ENCODE peak calls at places on chromosomes 16 and 17, in six cellular contexts. One of them, this sample, is unnamed.

GRCh38 chr17:42586514-42587230 is 9.1 kb upstream of the PSMC3IP start:
- DNase-seq in AG09309: no peak
- DNase-seq in GM12878: no peak
- DNase-seq in mesothelial cell of epicardium: no peak
- DNase-seq in right lobe of liver: no peak
- DNase-seq in HFFc6: no peak
- DNase-seq in this sample: no peak

GRCh38 chr17:57377094-57377493 is 120.8 kb downstream of the MSI2 start:
- DNase-seq in right lobe of liver: peak
- DNase-seq in mesothelial cell of epicardium: no peak
- DNase-seq in HFFc6: no peak
- DNase-seq in GM12878: no peak
- DNase-seq in AG09309: no peak
- DNase-seq in this sample: no peak

GRCh38 chr17:57918017-57918895 is 37.0 kb downstream of the CUEDC1 start:
- DNase-seq in GM12878: no peak
- DNase-seq in mesothelial cell of epicardium: no peak
- DNase-seq in AG09309: no peak
- DNase-seq in right lobe of liver: no peak
- DNase-seq in HFFc6: peak
- DNase-seq in this sample: no peak

GRCh38 chr16:88681709-88682451 is 4.4 kb downstream of the SNAI3 start:
- DNase-seq in AG09309: no peak
- DNase-seq in mesothelial cell of epicardium: no peak
- DNase-seq in GM12878: peak
- DNase-seq in right lobe of liver: peak
- DNase-seq in HFFc6: no peak
- DNase-seq in this sample: no peak

GRCh38 chr16:71676236-71676635 is 48.3 kb downstream of the PHLPP2 start:
- DNase-seq in mesothelial cell of epicardium: no peak
- DNase-seq in right lobe of liver: no peak
- DNase-seq in AG09309: no peak
- DNase-seq in HFFc6: no peak
- DNase-seq in GM12878: no peak
- DNase-seq in this sample: no peak

GRCh38 chr17:61340431-61340830 is 59.2 kb upstream of the TBX2 start:
- DNase-seq in HFFc6: no peak
- DNase-seq in right lobe of liver: no peak
- DNase-seq in AG09309: no peak
- DNase-seq in mesothelial cell of epicardium: no peak
- DNase-seq in GM12878: no peak
- DNase-seq in this sample: no peak

GRCh38 chr17:15342460-15342859 is 1.1 kb upstream of the TEKT3 start:
- DNase-seq in HFFc6: no peak
- DNase-seq in mesothelial cell of epicardium: no peak
- DNase-seq in AG09309: no peak
- DNase-seq in GM12878: no peak
- DNase-seq in right lobe of liver: no peak
- DNase-seq in this sample: no peak

GRCh38 chr16:30370444-30371247 is at the start of gene TBC1D10B:
- DNase-seq in right lobe of liver: peak
- DNase-seq in HFFc6: peak
- DNase-seq in GM12878: peak
- DNase-seq in mesothelial cell of epicardium: peak
- DNase-seq in AG09309: peak
- DNase-seq in this sample: peak

GRCh38 chr17:16929281-16929680 is 42.6 kb downstream of the TNFRSF13B start:
- DNase-seq in HFFc6: no peak
- DNase-seq in GM12878: no peak
- DNase-seq in right lobe of liver: peak
- DNase-seq in AG09309: no peak
- DNase-seq in mesothelial cell of epicardium: no peak
- DNase-seq in this sample: no peak

DNA sequence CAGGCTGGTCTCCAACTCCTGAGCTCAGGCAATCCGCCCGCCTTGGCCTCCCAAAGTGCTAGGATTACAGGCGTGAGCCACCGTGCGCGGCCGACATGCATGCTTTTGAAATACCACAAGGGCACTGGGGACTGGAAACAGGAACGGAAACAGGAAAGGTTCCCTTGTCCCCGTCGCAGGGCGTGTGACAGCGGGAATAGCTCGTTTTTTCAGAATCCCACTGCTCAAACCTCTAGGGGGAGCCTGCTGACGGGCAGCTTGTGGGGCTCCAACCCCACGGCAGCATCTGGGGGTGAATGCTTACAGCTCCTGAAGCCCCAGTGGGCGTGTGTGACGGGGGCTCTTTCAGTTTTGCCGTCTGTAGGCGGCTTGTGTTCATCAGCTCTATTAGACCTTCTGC is 18.8 kb upstream of the ASGR2 start:
- DNase-seq in mesothelial cell of epicardium: no peak
- DNase-seq in GM12878: peak
- DNase-seq in right lobe of liver: no peak
- DNase-seq in AG09309: no peak
- DNase-seq in HFFc6: no peak
- DNase-seq in this sample: peak
- TF ChIP-seq CTCF in mesothelial cell of epicardium: no peak
- TF ChIP-seq CTCF in GM12878: peak
- TF ChIP-seq CTCF in right lobe of liver: no peak
- TF ChIP-seq CTCF in AG09309: peak
- TF ChIP-seq CTCF in HFFc6: peak
- TF ChIP-seq CTCF in this sample: peak

DNA sequence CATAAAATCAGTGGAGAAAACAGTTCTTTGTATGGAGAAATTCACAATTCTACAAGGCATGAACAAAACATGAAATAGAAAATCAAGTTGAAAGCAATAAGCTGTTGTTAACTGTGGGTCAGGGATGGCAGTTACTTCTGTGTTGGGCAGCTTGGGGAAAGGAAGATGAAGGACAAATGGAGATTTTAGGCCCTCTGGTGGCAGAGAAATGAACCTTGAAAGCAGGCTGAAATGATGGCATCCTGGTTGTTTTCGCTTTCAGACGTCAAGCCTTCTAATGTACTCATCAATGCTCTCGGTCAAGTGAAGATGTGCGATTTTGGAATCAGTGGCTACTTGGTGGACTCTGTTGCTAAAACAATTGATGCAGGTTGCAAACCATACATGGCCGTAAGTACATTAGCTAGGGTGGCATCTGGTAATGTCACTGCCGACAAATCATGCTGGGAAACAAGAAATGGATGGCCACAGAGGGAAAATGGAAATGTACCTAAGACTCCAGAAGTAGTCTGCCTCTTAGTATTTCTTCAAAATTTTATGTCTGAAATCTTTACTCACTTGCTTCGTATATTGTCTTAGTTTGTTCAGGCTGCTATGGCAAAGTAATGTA is 108.9 kb downstream of the MAP2K6 start:
- DNase-seq in AG09309: no peak
- DNase-seq in mesothelial cell of epicardium: no peak
- DNase-seq in HFFc6: peak
- DNase-seq in right lobe of liver: no peak
- DNase-seq in GM12878: peak
- DNase-seq in this sample: no peak
- TF ChIP-seq CTCF in AG09309: peak
- TF ChIP-seq CTCF in mesothelial cell of epicardium: peak
- TF ChIP-seq CTCF in HFFc6: peak
- TF ChIP-seq CTCF in right lobe of liver: peak
- TF ChIP-seq CTCF in GM12878: peak
- TF ChIP-seq CTCF in this sample: peak

GRCh38 chr16:57635266-57636097 is 7.1 kb downstream of the ADGRG1 start:
- DNase-seq in mesothelial cell of epicardium: no peak
- DNase-seq in GM12878: no peak
- DNase-seq in HFFc6: no peak
- DNase-seq in AG09309: no peak
- DNase-seq in right lobe of liver: peak
- DNase-seq in this sample: no peak
- TF ChIP-seq CTCF in mesothelial cell of epicardium: no peak
- TF ChIP-seq CTCF in GM12878: no peak
- TF ChIP-seq CTCF in HFFc6: no peak
- TF ChIP-seq CTCF in AG09309: no peak
- TF ChIP-seq CTCF in right lobe of liver: no peak
- TF ChIP-seq CTCF in this sample: no peak

DNA sequence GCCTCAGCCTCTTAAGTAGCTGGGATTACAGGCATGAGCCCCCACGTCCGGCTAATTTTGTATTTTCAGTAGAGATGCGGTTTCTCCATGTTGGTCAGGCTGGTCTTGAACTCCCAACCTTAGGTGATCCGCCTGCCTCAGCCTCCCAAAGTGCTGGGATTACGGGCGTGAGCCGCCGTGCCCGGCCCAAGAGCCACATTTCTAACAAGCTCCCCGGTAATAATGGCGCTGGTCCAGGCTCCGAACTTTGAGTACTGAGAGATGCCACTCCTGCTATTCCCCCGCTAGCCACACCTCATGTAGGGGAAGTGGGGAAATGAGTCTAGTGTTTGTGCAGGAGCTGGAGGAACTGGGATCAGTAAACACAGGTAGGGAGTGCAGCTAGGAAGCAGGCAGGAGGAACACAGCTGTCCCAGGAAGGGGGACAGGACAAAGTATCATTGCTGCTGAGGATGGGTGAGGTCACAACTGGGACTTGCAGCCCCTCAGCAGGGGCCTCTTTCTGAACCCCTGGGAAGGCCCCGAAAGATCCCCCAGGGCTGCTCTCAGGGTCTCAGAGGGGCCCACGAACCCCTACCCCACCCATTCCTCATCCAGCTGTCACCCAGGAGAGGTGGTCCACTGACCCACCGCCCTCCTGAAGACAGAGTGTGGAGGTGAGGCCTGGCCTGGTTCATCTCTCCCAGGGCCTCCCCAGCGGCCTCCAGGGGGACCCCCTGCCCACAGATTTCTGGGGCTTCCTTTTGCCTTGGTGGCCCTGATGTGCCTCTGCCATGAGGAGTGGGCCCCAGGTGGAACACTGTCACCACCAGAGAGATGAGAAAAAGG is 3.7 kb upstream of the KREMEN2 start:
- DNase-seq in HFFc6: no peak
- DNase-seq in AG09309: no peak
- DNase-seq in right lobe of liver: no peak
- DNase-seq in GM12878: no peak
- DNase-seq in mesothelial cell of epicardium: no peak
- DNase-seq in this sample: no peak
- TF ChIP-seq CTCF in HFFc6: peak
- TF ChIP-seq CTCF in AG09309: no peak
- TF ChIP-seq CTCF in right lobe of liver: no peak
- TF ChIP-seq CTCF in GM12878: no peak
- TF ChIP-seq CTCF in mesothelial cell of epicardium: no peak
- TF ChIP-seq CTCF in this sample: no peak

DNA sequence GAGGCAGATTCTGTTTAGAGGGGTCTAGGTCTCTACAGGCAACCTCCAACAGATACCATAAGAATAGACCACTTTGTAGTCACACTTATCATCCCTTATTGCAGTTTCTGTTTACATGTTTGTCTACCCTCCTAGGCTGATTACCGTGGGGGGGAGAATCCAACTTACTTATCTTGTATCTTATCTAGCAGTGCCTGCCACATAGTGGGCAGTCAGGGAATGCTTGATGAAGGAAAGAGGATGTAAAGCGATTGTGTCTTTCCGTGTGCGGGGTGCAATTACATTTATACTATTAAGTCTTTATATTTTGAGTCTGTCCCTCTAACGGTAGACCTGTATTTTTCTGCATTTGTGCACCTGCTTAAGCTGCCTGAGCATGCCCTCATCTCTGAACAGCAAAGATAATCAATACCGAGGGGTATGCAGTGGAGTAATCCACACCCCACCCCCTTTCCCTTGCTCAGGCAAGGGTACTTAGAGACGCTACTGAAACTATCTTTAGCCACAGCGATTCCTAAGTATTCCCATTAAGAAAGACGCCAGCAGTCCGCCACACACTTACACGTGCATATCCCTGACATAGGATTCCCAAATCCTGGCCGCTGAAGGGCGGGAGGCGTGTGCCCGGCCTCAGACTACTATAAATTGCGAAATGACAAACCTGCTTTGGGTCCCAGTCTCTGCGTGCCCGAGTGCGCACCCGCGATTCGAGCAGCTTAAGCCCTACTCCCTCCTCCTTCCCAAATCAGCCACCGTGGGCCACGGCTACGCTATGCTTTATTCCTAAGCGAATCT is 635 bp upstream of the AATF start:
- DNase-seq in GM12878: no peak
- DNase-seq in right lobe of liver: no peak
- DNase-seq in mesothelial cell of epicardium: no peak
- DNase-seq in AG09309: no peak
- DNase-seq in HFFc6: no peak
- DNase-seq in this sample: no peak
- TF ChIP-seq CTCF in GM12878: no peak
- TF ChIP-seq CTCF in right lobe of liver: no peak
- TF ChIP-seq CTCF in mesothelial cell of epicardium: no peak
- TF ChIP-seq CTCF in AG09309: no peak
- TF ChIP-seq CTCF in HFFc6: no peak
- TF ChIP-seq CTCF in this sample: no peak

DNA sequence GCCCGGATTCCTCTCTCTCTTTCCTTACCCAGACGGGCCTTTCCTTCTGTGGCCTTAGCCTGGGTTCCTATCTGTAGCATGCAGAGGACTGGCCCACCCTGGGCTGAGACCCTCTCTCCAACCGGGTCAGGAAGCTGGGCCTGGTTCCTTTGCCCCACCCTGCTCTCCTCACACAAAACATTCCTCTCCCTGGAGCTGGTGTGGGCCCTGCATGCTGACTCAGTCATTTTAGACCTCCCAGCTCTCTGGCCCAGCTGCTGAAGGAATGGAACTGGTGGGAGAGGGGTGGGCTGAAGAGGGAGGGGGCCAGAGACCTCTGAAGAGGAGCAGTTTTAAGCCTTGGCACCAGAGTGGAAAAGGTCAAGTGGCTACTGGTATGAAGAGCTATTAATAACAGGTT is 957 bp downstream of the MYL4 start:
- DNase-seq in GM12878: no peak
- DNase-seq in mesothelial cell of epicardium: no peak
- DNase-seq in AG09309: no peak
- DNase-seq in right lobe of liver: no peak
- DNase-seq in HFFc6: no peak
- DNase-seq in this sample: no peak
- TF ChIP-seq CTCF in GM12878: no peak
- TF ChIP-seq CTCF in mesothelial cell of epicardium: no peak
- TF ChIP-seq CTCF in AG09309: no peak
- TF ChIP-seq CTCF in right lobe of liver: no peak
- TF ChIP-seq CTCF in HFFc6: no peak
- TF ChIP-seq CTCF in this sample: no peak

DNA sequence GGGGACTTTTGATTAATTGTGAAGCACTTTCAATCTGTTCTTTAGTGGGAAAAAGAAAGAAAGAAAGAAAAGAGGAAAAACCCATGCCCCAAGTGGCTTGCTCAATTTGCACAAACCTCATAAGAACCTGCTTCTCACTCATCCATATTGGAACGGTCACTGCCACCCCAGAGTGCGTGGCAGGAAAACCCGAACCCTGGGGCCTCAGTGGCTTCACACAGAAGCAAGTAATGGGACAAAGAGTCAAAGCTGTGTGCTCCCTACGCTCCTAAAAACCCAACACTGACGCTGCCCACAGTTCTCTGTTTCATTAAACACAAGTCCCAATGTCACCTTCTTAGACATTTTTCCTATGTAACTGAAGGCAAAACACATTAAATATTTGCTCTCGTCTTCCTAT is 1.2 kb downstream of the SLC6A4 start:
- DNase-seq in right lobe of liver: no peak
- DNase-seq in GM12878: no peak
- DNase-seq in mesothelial cell of epicardium: no peak
- DNase-seq in HFFc6: no peak
- DNase-seq in AG09309: no peak
- DNase-seq in this sample: no peak
- TF ChIP-seq CTCF in right lobe of liver: no peak
- TF ChIP-seq CTCF in GM12878: no peak
- TF ChIP-seq CTCF in mesothelial cell of epicardium: no peak
- TF ChIP-seq CTCF in HFFc6: no peak
- TF ChIP-seq CTCF in AG09309: no peak
- TF ChIP-seq CTCF in this sample: no peak

GRCh38 chr17:55549140-55549539 is 37.9 kb upstream of the SMIM36 start:
- DNase-seq in GM12878: no peak
- DNase-seq in HFFc6: no peak
- DNase-seq in AG09309: no peak
- DNase-seq in mesothelial cell of epicardium: no peak
- DNase-seq in right lobe of liver: no peak
- DNase-seq in this sample: no peak
- TF ChIP-seq CTCF in GM12878: peak
- TF ChIP-seq CTCF in HFFc6: peak
- TF ChIP-seq CTCF in AG09309: peak
- TF ChIP-seq CTCF in mesothelial cell of epicardium: no peak
- TF ChIP-seq CTCF in right lobe of liver: peak
- TF ChIP-seq CTCF in this sample: peak

This sample was measured in neural crest cell.